ENCODE peak calls at places on chromosomes 5 and 9, in seven cellular contexts. Q is Caco-2, Y is body of pancreas, D is HFF-Myc, S is stomach, R is SK-N-SH, Z is fibroblast of mammary gland. V is an unnamed sample.

GRCh38 chr9:105065119-105066088 is 137.4 kb upstream of the ABCA1 start:
- DNase-seq in Y (peak; percentile 56), Q (peak; percentile 70), R (no peak), Z (no peak), D (no peak), S (peak; percentile 31), V (no peak)

GRCh38 chr9:21711504-21711903 is 90.9 kb upstream of the MTAP start:
- DNase-seq in D (no peak), Y (no peak), Q (no peak), Z (peak; percentile 58), S (no peak), R (no peak), V (no peak)

GRCh38 chr5:180313677-180314076 is 21.8 kb upstream of the MAPK9 start:
- DNase-seq in Q (peak; percentile 98), R (peak; percentile 91), D (no peak), Y (no peak), S (no peak), Z (no peak), V (no peak)

GRCh38 chr5:14298126-14298847 is 155.1 kb downstream of the TRIO start:
- DNase-seq in Z (peak; percentile 57), S (no peak), D (no peak), R (no peak), Y (no peak), Q (no peak), V (no peak)

GRCh38 chr5:10593531-10594181 is 29.8 kb downstream of the ANKRD33B start:
- DNase-seq in R (no peak), Q (no peak), S (no peak), D (no peak), Z (no peak), Y (no peak), V (no peak)

GRCh38 chr5:149381986-149382338 is 2.9 kb upstream of the IL17B start:
- DNase-seq in Z (peak; percentile 69), D (no peak), Y (peak; percentile 72), Q (peak; percentile 85), S (peak; percentile 82), R (peak; percentile 93), V (peak; percentile 31)

GRCh38 chr5:35518104-35518503 is 99.6 kb upstream of the SPEF2 start:
- DNase-seq in Q (no peak), D (no peak), R (no peak), S (no peak), Y (no peak), Z (no peak), V (no peak)

GRCh38 chr9:104553261-104553660 is 15.7 kb upstream of the OR13C8 start:
- DNase-seq in R (no peak), Q (no peak), S (no peak), D (no peak), Y (no peak), Z (peak; percentile 29), V (no peak)

GRCh38 chr9:78620303-78620702 is 323.4 kb downstream of the PSAT1 start:
- DNase-seq in Q (no peak), Y (no peak), S (no peak), D (no peak), Z (no peak), R (no peak), V (no peak)

GRCh38 chr9:94014066-94014654 is 59.0 kb upstream of the BARX1 start:
- DNase-seq in Z (peak; percentile 63), Y (no peak), S (no peak), Q (peak; percentile 7), R (peak; percentile 46), D (no peak), V (no peak)

GRCh38 chr5:140321796-140322195 is 18.9 kb upstream of the PFDN1 start:
- DNase-seq in Y (no peak), Q (no peak), D (no peak), R (no peak), Z (no peak), S (no peak), V (no peak)

GRCh38 chr9:133536536-133536935 is 2.0 kb downstream of the ADAMTSL2 start:
- DNase-seq in D (no peak), Q (no peak), S (no peak), Y (no peak), R (no peak), Z (no peak), V (no peak)

GRCh38 chr9:133536080-133536479 is 1.6 kb downstream of the ADAMTSL2 start:
- DNase-seq in Q (no peak), Z (no peak), R (no peak), Y (no peak), S (no peak), D (no peak), V (no peak)

GRCh38 chr9:133533878-133534277 is 626 bp upstream of the ADAMTSL2 start:
- DNase-seq in Y (no peak), S (no peak), R (peak; percentile 87), D (no peak), Q (no peak), Z (peak; percentile 16), V (no peak)

GRCh38 chr9:133534346-133535284 is at the start of gene ADAMTSL2:
- DNase-seq in D (no peak), R (peak; percentile 90), Q (peak; percentile 37), Y (peak; percentile 78), Z (peak; percentile 50), S (peak; percentile 73), V (peak; percentile 13)

DNA sequence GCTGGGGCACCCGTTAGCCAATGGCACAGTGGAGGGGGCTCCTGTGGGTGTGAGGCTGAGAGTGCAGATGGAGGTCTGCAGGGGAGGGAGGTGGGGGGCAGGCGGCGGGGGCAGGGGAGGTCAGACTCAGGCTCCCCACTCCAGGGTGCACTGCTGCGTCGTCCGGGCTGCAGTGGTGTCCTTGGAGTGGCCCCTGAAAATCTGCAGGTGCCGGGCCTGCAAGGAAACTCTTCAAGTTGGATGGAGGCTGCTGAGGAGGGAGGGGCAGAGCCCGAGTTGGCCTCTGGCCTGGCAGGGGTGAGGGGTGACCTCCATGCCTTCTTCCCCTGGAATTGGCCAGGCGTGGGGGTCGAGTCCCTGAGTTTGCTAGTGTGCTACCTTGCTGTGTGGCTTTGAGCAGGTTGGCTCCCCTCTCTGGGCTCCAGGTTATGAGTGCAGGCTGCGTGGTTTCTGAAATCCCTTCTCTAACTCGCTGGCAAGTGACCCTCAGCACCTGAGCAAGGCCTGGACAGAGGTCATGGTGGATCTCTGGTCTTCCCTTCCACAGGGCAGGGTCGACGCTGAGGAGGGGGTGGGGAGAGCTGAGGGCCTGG is 877 bp downstream of the ADAMTSL2 start:
- DNase-seq in D (no peak), Y (no peak), Z (no peak), Q (no peak), S (no peak), R (no peak), V (no peak)
- H3K4me3 ChIP-seq in D (no peak overlapping the region), Y (no peak overlapping the region), Z (no peak overlapping the region), Q (no peak overlapping the region), S (peak overlapping the region; percentile 46), R (peak overlapping the region; percentile 49), V (no peak overlapping the region)

DNA sequence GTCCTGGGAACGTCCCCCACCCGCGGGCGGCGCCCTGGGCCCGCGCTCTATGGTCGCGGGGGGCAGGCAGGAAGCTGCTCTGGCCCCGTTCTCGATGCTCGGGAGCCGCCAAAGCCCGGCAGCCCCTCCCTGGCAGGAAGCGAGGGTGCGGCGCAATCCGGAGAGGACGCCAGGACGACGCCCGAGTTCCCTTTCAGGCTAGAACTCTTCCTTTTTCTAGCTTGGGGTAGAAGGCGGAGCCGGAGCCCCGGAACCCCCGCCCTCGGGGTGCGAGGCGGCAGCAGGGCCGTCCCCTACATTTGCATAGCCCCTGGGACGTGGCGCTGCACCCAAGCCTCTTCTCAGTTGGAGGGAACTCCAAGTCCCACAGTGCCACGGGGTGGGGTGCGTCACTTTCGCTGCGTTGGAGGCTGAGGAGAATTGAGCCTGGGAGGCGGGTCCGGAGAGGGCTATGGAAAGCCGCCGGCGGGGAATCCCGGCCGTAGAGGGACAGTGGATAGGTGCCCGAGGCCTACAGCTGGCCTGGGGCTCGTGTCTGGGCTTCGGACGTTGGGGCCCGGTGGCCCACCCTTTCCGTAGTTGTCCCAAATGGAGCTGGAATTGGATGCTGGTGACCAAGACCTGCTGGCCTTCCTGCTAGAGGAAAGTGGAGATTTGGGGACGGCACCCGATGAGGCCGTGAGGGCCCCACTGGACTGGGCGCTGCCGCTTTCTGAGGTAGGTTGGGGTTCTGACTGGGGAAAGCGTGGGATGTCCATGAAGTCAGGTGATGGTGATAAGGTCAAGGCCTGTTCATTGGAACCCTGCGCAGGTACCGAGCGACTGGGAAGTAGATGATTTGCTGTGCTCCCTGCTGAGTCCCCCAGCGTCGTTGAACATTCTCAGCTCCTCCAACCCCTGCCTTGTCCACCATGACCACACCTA is at the start of the genes CREB3 and TLN1:
- DNase-seq in Q (peak; percentile 98), Y (peak; percentile 97), D (peak; percentile 96), Z (peak; percentile 99), S (peak; percentile 98), R (peak; percentile 97), V (peak; percentile 97)
- TF ChIP-seq CTCF in Q (no peak), Y (peak; percentile 11), D (no peak), Z (no peak), S (no peak), R (peak; percentile 22), V (no peak)

DNA sequence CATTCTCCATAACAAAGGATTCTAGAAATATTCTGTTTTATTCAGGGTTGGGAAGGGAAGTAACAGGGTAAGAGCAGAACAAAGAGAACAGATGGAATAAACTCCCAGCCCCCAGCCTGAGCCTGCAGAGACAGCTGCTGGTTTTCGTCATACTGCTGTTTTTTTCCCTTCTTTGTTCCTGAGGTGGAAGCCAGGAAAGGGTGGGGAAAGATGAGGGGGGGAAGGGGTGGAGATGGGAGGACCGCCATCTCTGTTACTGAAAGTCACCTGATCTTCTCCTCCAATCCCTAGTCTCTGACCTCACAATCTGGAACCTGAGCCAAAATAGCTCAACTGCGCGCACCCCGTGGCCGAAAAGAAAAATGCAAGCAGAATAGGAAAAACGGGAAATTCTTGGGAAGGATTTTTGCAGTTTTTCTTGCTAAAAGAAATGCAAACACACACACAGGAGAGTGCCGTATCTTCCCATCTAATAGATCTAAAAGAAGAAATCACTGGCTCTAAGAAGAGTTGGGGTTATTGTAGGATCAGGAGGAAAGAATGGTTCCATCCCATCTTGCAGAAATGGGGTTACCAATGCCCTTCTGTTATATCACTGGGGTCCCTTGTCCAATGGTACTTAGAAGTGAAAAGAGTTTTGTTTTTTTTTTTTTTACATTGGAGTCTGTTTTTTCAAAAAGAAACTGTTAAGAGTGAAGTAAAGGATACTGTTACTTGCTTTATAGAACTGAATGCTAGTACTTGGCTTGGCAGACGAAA is 57.9 kb downstream of the DIAPH1 start:
- DNase-seq in S (peak; percentile 57), Y (peak; percentile 92), Z (peak; percentile 98), D (peak; percentile 93), Q (peak; percentile 73), R (peak; percentile 68), V (peak; percentile 98)
- H3K4me3 ChIP-seq in S (no peak overlapping the region), Y (no peak overlapping the region), Z (no peak overlapping the region), D (no peak overlapping the region), Q (no peak overlapping the region), R (peak overlapping the region; percentile 22), V (no peak overlapping the region)

GRCh38 chr5:178740926-178741325 is 10.5 kb upstream of the ZNF354A start:
- DNase-seq in Z (no peak), Y (no peak), R (no peak), Q (no peak), S (no peak), D (no peak), V (no peak)
- TF ChIP-seq CTCF in Z (no peak), Y (no peak), R (no peak), Q (no peak), S (no peak), D (no peak), V (no peak)

GRCh38 chr9:131228096-131228495 is 48.2 kb downstream of the FAM78A start:
- DNase-seq in Y (no peak), Z (no peak), D (no peak), R (no peak), S (no peak), Q (no peak), V (no peak)
- H3K4me3 ChIP-seq in Y (no peak overlapping the region), Z (no peak overlapping the region), D (no peak overlapping the region), R (no peak overlapping the region), S (no peak overlapping the region), Q (no peak overlapping the region), V (no peak overlapping the region)

GRCh38 chr5:120818128-120818527 is 354.0 kb downstream of the PRR16 start:
- DNase-seq in S (no peak), Y (no peak), Q (no peak), R (no peak), D (no peak), Z (no peak), V (no peak)
- TF ChIP-seq CTCF in S (no peak), Y (no peak), Q (no peak), R (no peak), D (no peak), Z (no peak), V (no peak)

V was measured in astrocyte of the cerebellum.